ENCODE peak calls at places on chromosomes 16 and 17, in nine cellular contexts. One of them, this sample, is unnamed.

GRCh38 chr17:69978056-69978646 is 96.9 kb upstream of the KCNJ16 start:
- DNase-seq in substantia nigra: no peak
- DNase-seq in stomach: no peak
- DNase-seq in fibroblast of the aortic adventitia: no peak
- DNase-seq in psoas muscle: no peak
- DNase-seq in NCI-H1092: no peak
- DNase-seq in CD8-positive, alpha-beta memory T cell: no peak
- DNase-seq in NCI-H1694: no peak
- DNase-seq in erythroblast: no peak
- DNase-seq in this sample: no peak

GRCh38 chr16:73956592-73957495 is 339.8 kb upstream of the PSMD7 start:
- DNase-seq in psoas muscle: peak; percentile 57
- DNase-seq in NCI-H1694: peak; percentile 79
- DNase-seq in fibroblast of the aortic adventitia: peak; percentile 65
- DNase-seq in CD8-positive, alpha-beta memory T cell: peak; percentile 13
- DNase-seq in stomach: peak; percentile 54
- DNase-seq in NCI-H1092: peak; percentile 37
- DNase-seq in substantia nigra: peak; percentile 15
- DNase-seq in erythroblast: peak; percentile 58
- DNase-seq in this sample: peak; percentile 84

GRCh38 chr16:10776280-10776679 is 32.6 kb downstream of the NUBP1 start:
- DNase-seq in erythroblast: no peak
- DNase-seq in NCI-H1694: no peak
- DNase-seq in fibroblast of the aortic adventitia: no peak
- DNase-seq in psoas muscle: no peak
- DNase-seq in CD8-positive, alpha-beta memory T cell: peak; percentile 33
- DNase-seq in substantia nigra: no peak
- DNase-seq in NCI-H1092: no peak
- DNase-seq in stomach: no peak
- DNase-seq in this sample: peak; percentile 5

GRCh38 chr17:78831688-78832540 is 8.7 kb downstream of the USP36 start:
- DNase-seq in stomach: no peak
- DNase-seq in psoas muscle: no peak
- DNase-seq in NCI-H1092: no peak
- DNase-seq in fibroblast of the aortic adventitia: no peak
- DNase-seq in substantia nigra: no peak
- DNase-seq in NCI-H1694: no peak
- DNase-seq in CD8-positive, alpha-beta memory T cell: no peak
- DNase-seq in erythroblast: no peak
- DNase-seq in this sample: no peak

GRCh38 chr16:11526921-11527320 is 59.8 kb downstream of the LITAF start:
- DNase-seq in psoas muscle: no peak
- DNase-seq in erythroblast: no peak
- DNase-seq in stomach: no peak
- DNase-seq in NCI-H1092: no peak
- DNase-seq in NCI-H1694: no peak
- DNase-seq in substantia nigra: no peak
- DNase-seq in fibroblast of the aortic adventitia: no peak
- DNase-seq in CD8-positive, alpha-beta memory T cell: no peak
- DNase-seq in this sample: no peak

GRCh38 chr17:79082311-79083190 is 7.9 kb downstream of the ENGASE start:
- DNase-seq in NCI-H1694: no peak
- DNase-seq in substantia nigra: peak; percentile 30
- DNase-seq in erythroblast: peak; percentile 62
- DNase-seq in fibroblast of the aortic adventitia: peak; percentile 12
- DNase-seq in stomach: peak; percentile 63
- DNase-seq in psoas muscle: peak; percentile 35
- DNase-seq in NCI-H1092: peak; percentile 19
- DNase-seq in CD8-positive, alpha-beta memory T cell: peak; percentile 48
- DNase-seq in this sample: peak; percentile 55

GRCh38 chr17:8223356-8224063 is 13.1 kb upstream of the AURKB start:
- DNase-seq in NCI-H1092: no peak
- DNase-seq in CD8-positive, alpha-beta memory T cell: no peak
- DNase-seq in stomach: peak; percentile 67
- DNase-seq in erythroblast: peak; percentile 79
- DNase-seq in substantia nigra: peak; percentile 56
- DNase-seq in psoas muscle: peak; percentile 76
- DNase-seq in fibroblast of the aortic adventitia: no peak
- DNase-seq in NCI-H1694: peak; percentile 66
- DNase-seq in this sample: peak; percentile 92

GRCh38 chr17:42618442-42619150 is 9.1 kb downstream of the TUBG1 start:
- DNase-seq in erythroblast: peak; percentile 63
- DNase-seq in fibroblast of the aortic adventitia: no peak
- DNase-seq in NCI-H1694: no peak
- DNase-seq in substantia nigra: no peak
- DNase-seq in CD8-positive, alpha-beta memory T cell: no peak
- DNase-seq in stomach: peak; percentile 86
- DNase-seq in psoas muscle: peak; percentile 76
- DNase-seq in NCI-H1092: peak; percentile 33
- DNase-seq in this sample: peak; percentile 72

GRCh38 chr16:19001788-19002187 is 18.1 kb downstream of the TMC7 start:
- DNase-seq in stomach: no peak
- DNase-seq in erythroblast: no peak
- DNase-seq in psoas muscle: no peak
- DNase-seq in substantia nigra: no peak
- DNase-seq in CD8-positive, alpha-beta memory T cell: no peak
- DNase-seq in NCI-H1092: no peak
- DNase-seq in fibroblast of the aortic adventitia: peak; percentile 50
- DNase-seq in NCI-H1694: no peak
- DNase-seq in this sample: no peak

GRCh38 chr17:41687828-41688640 is 651 bp upstream of the EIF1 start:
- DNase-seq in substantia nigra: no peak
- DNase-seq in NCI-H1694: peak; percentile 73
- DNase-seq in NCI-H1092: peak; percentile 72
- DNase-seq in CD8-positive, alpha-beta memory T cell: no peak
- DNase-seq in fibroblast of the aortic adventitia: peak; percentile 43
- DNase-seq in stomach: peak; percentile 65
- DNase-seq in erythroblast: peak; percentile 77
- DNase-seq in psoas muscle: peak; percentile 58
- DNase-seq in this sample: peak; percentile 85

GRCh38 chr17:68450801-68451200 is 6.5 kb downstream of the WIPI1 start:
- DNase-seq in NCI-H1092: no peak
- DNase-seq in psoas muscle: no peak
- DNase-seq in substantia nigra: no peak
- DNase-seq in fibroblast of the aortic adventitia: no peak
- DNase-seq in CD8-positive, alpha-beta memory T cell: no peak
- DNase-seq in NCI-H1694: no peak
- DNase-seq in erythroblast: no peak
- DNase-seq in stomach: no peak
- DNase-seq in this sample: no peak

GRCh38 chr17:1724869-1725641 is 551 bp downstream of the WDR81 start:
- DNase-seq in NCI-H1694: no peak
- DNase-seq in NCI-H1092: no peak
- DNase-seq in stomach: no peak
- DNase-seq in psoas muscle: no peak
- DNase-seq in fibroblast of the aortic adventitia: no peak
- DNase-seq in CD8-positive, alpha-beta memory T cell: no peak
- DNase-seq in erythroblast: no peak
- DNase-seq in substantia nigra: no peak
- DNase-seq in this sample: peak; percentile 73

GRCh38 chr17:32491371-32492280 is 4.8 kb downstream of the CDK5R1 start:
- DNase-seq in stomach: no peak
- DNase-seq in psoas muscle: no peak
- DNase-seq in CD8-positive, alpha-beta memory T cell: peak; percentile 22
- DNase-seq in fibroblast of the aortic adventitia: no peak
- DNase-seq in NCI-H1694: no peak
- DNase-seq in substantia nigra: no peak
- DNase-seq in erythroblast: no peak
- DNase-seq in NCI-H1092: no peak
- DNase-seq in this sample: no peak

GRCh38 chr17:47955497-47956461 is 1.9 kb downstream of the PRR15L start:
- DNase-seq in substantia nigra: no peak
- DNase-seq in psoas muscle: no peak
- DNase-seq in NCI-H1694: no peak
- DNase-seq in stomach: peak; percentile 94
- DNase-seq in NCI-H1092: no peak
- DNase-seq in erythroblast: no peak
- DNase-seq in fibroblast of the aortic adventitia: peak; percentile 13
- DNase-seq in CD8-positive, alpha-beta memory T cell: no peak
- DNase-seq in this sample: no peak

GRCh38 chr16:70302745-70303144 is 3.8 kb downstream of the DDX19B start:
- DNase-seq in fibroblast of the aortic adventitia: no peak
- DNase-seq in substantia nigra: no peak
- DNase-seq in psoas muscle: no peak
- DNase-seq in CD8-positive, alpha-beta memory T cell: no peak
- DNase-seq in NCI-H1092: no peak
- DNase-seq in NCI-H1694: no peak
- DNase-seq in stomach: no peak
- DNase-seq in erythroblast: no peak
- DNase-seq in this sample: no peak

GRCh38 chr17:7650509-7651096 is at the start of gene ATP1B2:
- DNase-seq in erythroblast: peak; percentile 97
- DNase-seq in psoas muscle: peak; percentile 66
- DNase-seq in fibroblast of the aortic adventitia: peak; percentile 9
- DNase-seq in substantia nigra: peak; percentile 55
- DNase-seq in NCI-H1694: peak; percentile 70
- DNase-seq in stomach: peak; percentile 72
- DNase-seq in NCI-H1092: peak; percentile 44
- DNase-seq in CD8-positive, alpha-beta memory T cell: peak; percentile 72
- DNase-seq in this sample: peak; percentile 90

GRCh38 chr17:32267690-32268205 is 2.1 kb downstream of the RHBDL3 start:
- DNase-seq in fibroblast of the aortic adventitia: no peak
- DNase-seq in CD8-positive, alpha-beta memory T cell: no peak
- DNase-seq in substantia nigra: no peak
- DNase-seq in erythroblast: no peak
- DNase-seq in psoas muscle: no peak
- DNase-seq in stomach: no peak
- DNase-seq in NCI-H1694: no peak
- DNase-seq in NCI-H1092: no peak
- DNase-seq in this sample: no peak

GRCh38 chr16:35102780-35103403 is 1643.5 kb downstream of the TP53TG3F start:
- DNase-seq in NCI-H1694: peak; percentile 0
- DNase-seq in NCI-H1092: no peak
- DNase-seq in erythroblast: peak; percentile 3
- DNase-seq in fibroblast of the aortic adventitia: no peak
- DNase-seq in CD8-positive, alpha-beta memory T cell: no peak
- DNase-seq in psoas muscle: no peak
- DNase-seq in substantia nigra: no peak
- DNase-seq in stomach: no peak
- DNase-seq in this sample: peak; percentile 41

GRCh38 chr16:54952195-54952594 is 21.5 kb downstream of the IRX5 start:
- DNase-seq in CD8-positive, alpha-beta memory T cell: no peak
- DNase-seq in fibroblast of the aortic adventitia: no peak
- DNase-seq in substantia nigra: no peak
- DNase-seq in psoas muscle: no peak
- DNase-seq in NCI-H1092: no peak
- DNase-seq in stomach: no peak
- DNase-seq in NCI-H1694: no peak
- DNase-seq in erythroblast: no peak
- DNase-seq in this sample: no peak

GRCh38 chr17:80257716-80258213 is 2.9 kb upstream of the RNF213 start:
- DNase-seq in erythroblast: no peak
- DNase-seq in NCI-H1694: no peak
- DNase-seq in fibroblast of the aortic adventitia: no peak
- DNase-seq in substantia nigra: no peak
- DNase-seq in NCI-H1092: no peak
- DNase-seq in CD8-positive, alpha-beta memory T cell: no peak
- DNase-seq in psoas muscle: no peak
- DNase-seq in stomach: no peak
- DNase-seq in this sample: no peak

GRCh38 chr17:68197091-68197996 is 50.5 kb upstream of the AMZ2 start:
- DNase-seq in NCI-H1694: no peak
- DNase-seq in NCI-H1092: no peak
- DNase-seq in fibroblast of the aortic adventitia: no peak
- DNase-seq in erythroblast: no peak
- DNase-seq in CD8-positive, alpha-beta memory T cell: peak; percentile 24
- DNase-seq in substantia nigra: no peak
- DNase-seq in stomach: no peak
- DNase-seq in psoas muscle: peak; percentile 36
- DNase-seq in this sample: no peak

GRCh38 chr16:57840833-57841232 is 38.5 kb upstream of the KIFC3 start:
- DNase-seq in NCI-H1092: no peak
- DNase-seq in CD8-positive, alpha-beta memory T cell: no peak
- DNase-seq in psoas muscle: no peak
- DNase-seq in fibroblast of the aortic adventitia: no peak
- DNase-seq in substantia nigra: no peak
- DNase-seq in erythroblast: no peak
- DNase-seq in NCI-H1694: no peak
- DNase-seq in stomach: no peak
- DNase-seq in this sample: no peak

GRCh38 chr16:46731691-46732555 is 16.2 kb downstream of the MYLK3 start:
- DNase-seq in fibroblast of the aortic adventitia: no peak
- DNase-seq in erythroblast: no peak
- DNase-seq in CD8-positive, alpha-beta memory T cell: no peak
- DNase-seq in stomach: no peak
- DNase-seq in NCI-H1694: no peak
- DNase-seq in substantia nigra: no peak
- DNase-seq in NCI-H1092: no peak
- DNase-seq in psoas muscle: no peak
- DNase-seq in this sample: peak; percentile 15

GRCh38 chr16:528111-529011 is 849 bp downstream of the CAPN15 start:
- DNase-seq in stomach: peak; percentile 66
- DNase-seq in NCI-H1694: no peak
- DNase-seq in erythroblast: peak; percentile 79
- DNase-seq in fibroblast of the aortic adventitia: peak; percentile 66
- DNase-seq in CD8-positive, alpha-beta memory T cell: peak; percentile 29
- DNase-seq in psoas muscle: no peak
- DNase-seq in substantia nigra: no peak
- DNase-seq in NCI-H1092: no peak
- DNase-seq in this sample: peak; percentile 44

GRCh38 chr17:42436401-42436800 is 13.3 kb upstream of the CAVIN1 start:
- DNase-seq in NCI-H1694: no peak
- DNase-seq in NCI-H1092: no peak
- DNase-seq in stomach: no peak
- DNase-seq in CD8-positive, alpha-beta memory T cell: no peak
- DNase-seq in psoas muscle: peak; percentile 46
- DNase-seq in fibroblast of the aortic adventitia: peak; percentile 99
- DNase-seq in substantia nigra: no peak
- DNase-seq in erythroblast: no peak
- DNase-seq in this sample: no peak

GRCh38 chr17:81794509-81794908 is 9.4 kb upstream of the GCGR start:
- DNase-seq in CD8-positive, alpha-beta memory T cell: no peak
- DNase-seq in erythroblast: no peak
- DNase-seq in stomach: peak; percentile 73
- DNase-seq in NCI-H1694: no peak
- DNase-seq in NCI-H1092: no peak
- DNase-seq in psoas muscle: no peak
- DNase-seq in fibroblast of the aortic adventitia: peak; percentile 39
- DNase-seq in substantia nigra: no peak
- DNase-seq in this sample: peak; percentile 31

GRCh38 chr16:424033-424622 is 1.3 kb upstream of the RAB11FIP3 start:
- DNase-seq in stomach: peak; percentile 35
- DNase-seq in NCI-H1694: peak; percentile 16
- DNase-seq in erythroblast: peak; percentile 41
- DNase-seq in psoas muscle: peak; percentile 65
- DNase-seq in NCI-H1092: no peak
- DNase-seq in CD8-positive, alpha-beta memory T cell: no peak
- DNase-seq in substantia nigra: peak; percentile 5
- DNase-seq in fibroblast of the aortic adventitia: peak; percentile 98
- DNase-seq in this sample: peak; percentile 63

GRCh38 chr16:30651124-30652004 is 604 bp downstream of the PRR14 start:
- DNase-seq in NCI-H1694: no peak
- DNase-seq in erythroblast: peak; percentile 91
- DNase-seq in fibroblast of the aortic adventitia: peak; percentile 56
- DNase-seq in NCI-H1092: peak; percentile 26
- DNase-seq in substantia nigra: peak; percentile 44
- DNase-seq in psoas muscle: peak; percentile 71
- DNase-seq in stomach: peak; percentile 76
- DNase-seq in CD8-positive, alpha-beta memory T cell: peak; percentile 68
- DNase-seq in this sample: peak; percentile 92

GRCh38 chr17:51029568-51030463 is 90.9 kb downstream of the SPAG9 start:
- DNase-seq in erythroblast: peak; percentile 39
- DNase-seq in stomach: no peak
- DNase-seq in substantia nigra: no peak
- DNase-seq in NCI-H1694: no peak
- DNase-seq in CD8-positive, alpha-beta memory T cell: peak; percentile 45
- DNase-seq in fibroblast of the aortic adventitia: peak; percentile 66
- DNase-seq in NCI-H1092: no peak
- DNase-seq in psoas muscle: no peak
- DNase-seq in this sample: peak; percentile 79

GRCh38 chr16:67504190-67505021 is 21.1 kb upstream of the AGRP start:
- DNase-seq in stomach: no peak
- DNase-seq in NCI-H1092: no peak
- DNase-seq in erythroblast: peak; percentile 55
- DNase-seq in CD8-positive, alpha-beta memory T cell: peak; percentile 29
- DNase-seq in fibroblast of the aortic adventitia: peak; percentile 40
- DNase-seq in psoas muscle: peak; percentile 41
- DNase-seq in substantia nigra: no peak
- DNase-seq in NCI-H1694: no peak
- DNase-seq in this sample: peak; percentile 45

GRCh38 chr17:77188084-77189066 is 47.6 kb downstream of the SEC14L1 start:
- DNase-seq in CD8-positive, alpha-beta memory T cell: no peak
- DNase-seq in stomach: no peak
- DNase-seq in fibroblast of the aortic adventitia: no peak
- DNase-seq in substantia nigra: no peak
- DNase-seq in NCI-H1694: no peak
- DNase-seq in erythroblast: no peak
- DNase-seq in NCI-H1092: no peak
- DNase-seq in psoas muscle: no peak
- DNase-seq in this sample: no peak

This sample was measured in OCI-M1.